ENCODE peak calls at places on chromosomes 7 and 10, in seven cellular contexts. Z is WTC11; M is AG09309; X is activated naive CD8-positive, alpha-beta T cell treated with anti-CD3 and anti-CD28 coated beads for 36 hours; T is ELR; H is hypothalamus; C is left lobe of liver. V is an unnamed sample.

GRCh38 chr10:60762554-60762953 is 15.7 kb upstream of the CDK1 start:
- DNase-seq in C (no peak), X (no peak), H (no peak), T (no peak), M (no peak), Z (peak), V (no peak)

GRCh38 chr10:95445837-95446347 is 115.3 kb downstream of the SORBS1 start:
- DNase-seq in H (peak), Z (peak), M (peak), X (peak), T (peak), C (peak), V (peak)

GRCh38 chr10:131767716-131768115 is 133.1 kb upstream of the PPP2R2D start:
- DNase-seq in H (no peak), T (no peak), M (no peak), X (no peak), C (no peak), Z (no peak), V (no peak)

GRCh38 chr7:92056276-92056675 is 78.0 kb downstream of the CYP51A1 start:
- DNase-seq in M (no peak), H (no peak), C (no peak), T (no peak), X (no peak), Z (no peak), V (no peak)

GRCh38 chr7:30727061-30727945 is 24.6 kb upstream of the INMT start:
- DNase-seq in H (no peak), M (no peak), T (peak), Z (no peak), C (no peak), X (peak), V (no peak)

GRCh38 chr7:73940701-73941238 is 79.8 kb downstream of the TMEM270 start:
- DNase-seq in Z (no peak), T (no peak), H (no peak), M (no peak), X (no peak), C (no peak), V (no peak)

GRCh38 chr7:32154797-32155196 is 84.6 kb upstream of the PDE1C start:
- DNase-seq in H (no peak), C (no peak), X (no peak), M (no peak), Z (no peak), T (peak), V (no peak)

GRCh38 chr10:7186387-7187032 is 224.3 kb downstream of the SFMBT2 start:
- DNase-seq in H (no peak), T (no peak), X (no peak), Z (no peak), M (no peak), C (no peak), V (no peak)

GRCh38 chr7:64628192-64628591 is 37.7 kb upstream of the ZNF107 start:
- DNase-seq in M (no peak), T (no peak), X (no peak), H (no peak), Z (no peak), C (no peak), V (no peak)

GRCh38 chr10:29687411-29688160 is 52.8 kb upstream of the SVIL start:
- DNase-seq in X (no peak), H (no peak), C (no peak), Z (no peak), T (no peak), M (no peak), V (no peak)

GRCh38 chr10:100901051-100901450 is 11.7 kb upstream of the SLF2 start:
- DNase-seq in X (no peak), Z (no peak), C (no peak), M (no peak), H (no peak), T (no peak), V (no peak)